ENCODE peak calls at places on chromosome 18, in five cellular contexts. F, B, M, H and G are unnamed samples.
A peak's percentile ranks its signal among the peaks of the same experiment; 100 is the strongest.

GRCh38 chr18:68724021-68724420 is 9.1 kb upstream of the TMX3 start:
- DNase-seq in F (no peak), B (no peak), M (no peak), H (no peak), G (no peak)

GRCh38 chr18:46452820-46453219 is 204.2 kb downstream of the LOXHD1 start:
- DNase-seq in F (no peak), B (no peak), M (no peak), H (no peak), G (no peak)

GRCh38 chr18:69240275-69240674 is 160.4 kb upstream of the DOK6 start:
- DNase-seq in F (no peak), B (no peak), M (no peak), H (no peak), G (no peak)

GRCh38 chr18:64127172-64127571 is 21.7 kb downstream of the LINC00305 start:
- DNase-seq in F (no peak), B (no peak), M (no peak), H (no peak), G (no peak)

GRCh38 chr18:74387362-74387761 is 69.7 kb downstream of the DIPK1C start:
- DNase-seq in F (no peak), B (no peak), M (no peak), H (no peak), G (no peak)

GRCh38 chr18:70491734-70492348 is 203.0 kb downstream of the SOCS6 start:
- DNase-seq in F (peak; percentile 28), B (no peak), M (peak; percentile 83), H (no peak), G (peak; percentile 72)

GRCh38 chr18:12742453-12742852 is 39.6 kb downstream of the PSMG2 start:
- DNase-seq in F (peak; percentile 34), B (no peak), M (no peak), H (no peak), G (no peak)

GRCh38 chr18:13437801-13438506 is 219.4 kb downstream of the LDLRAD4 start:
- DNase-seq in F (no peak), B (no peak), M (no peak), H (no peak), G (peak; percentile 40)

GRCh38 chr18:79511671-79512301 is 116.1 kb downstream of the NFATC1 start:
- DNase-seq in F (no peak), B (no peak), M (peak; percentile 53), H (peak; percentile 18), G (peak; percentile 5)

GRCh38 chr18:24704921-24705620 is 244.6 kb downstream of the HRH4 start:
- DNase-seq in F (no peak), B (no peak), M (no peak), H (no peak), G (no peak)

GRCh38 chr18:3012306-3012919 is 531 bp downstream of the LPIN2 start:
- DNase-seq in F (no peak), B (no peak), M (peak; percentile 70), H (peak; percentile 76), G (peak; percentile 41)

GRCh38 chr18:38751897-38752296 is 1186.3 kb upstream of the CELF4 start:
- DNase-seq in F (no peak), B (no peak), M (no peak), H (no peak), G (no peak)

GRCh38 chr18:3346487-3346886 is 84.6 kb downstream of the MYL12B start:
- DNase-seq in F (no peak), B (no peak), M (no peak), H (no peak), G (no peak)

DNA sequence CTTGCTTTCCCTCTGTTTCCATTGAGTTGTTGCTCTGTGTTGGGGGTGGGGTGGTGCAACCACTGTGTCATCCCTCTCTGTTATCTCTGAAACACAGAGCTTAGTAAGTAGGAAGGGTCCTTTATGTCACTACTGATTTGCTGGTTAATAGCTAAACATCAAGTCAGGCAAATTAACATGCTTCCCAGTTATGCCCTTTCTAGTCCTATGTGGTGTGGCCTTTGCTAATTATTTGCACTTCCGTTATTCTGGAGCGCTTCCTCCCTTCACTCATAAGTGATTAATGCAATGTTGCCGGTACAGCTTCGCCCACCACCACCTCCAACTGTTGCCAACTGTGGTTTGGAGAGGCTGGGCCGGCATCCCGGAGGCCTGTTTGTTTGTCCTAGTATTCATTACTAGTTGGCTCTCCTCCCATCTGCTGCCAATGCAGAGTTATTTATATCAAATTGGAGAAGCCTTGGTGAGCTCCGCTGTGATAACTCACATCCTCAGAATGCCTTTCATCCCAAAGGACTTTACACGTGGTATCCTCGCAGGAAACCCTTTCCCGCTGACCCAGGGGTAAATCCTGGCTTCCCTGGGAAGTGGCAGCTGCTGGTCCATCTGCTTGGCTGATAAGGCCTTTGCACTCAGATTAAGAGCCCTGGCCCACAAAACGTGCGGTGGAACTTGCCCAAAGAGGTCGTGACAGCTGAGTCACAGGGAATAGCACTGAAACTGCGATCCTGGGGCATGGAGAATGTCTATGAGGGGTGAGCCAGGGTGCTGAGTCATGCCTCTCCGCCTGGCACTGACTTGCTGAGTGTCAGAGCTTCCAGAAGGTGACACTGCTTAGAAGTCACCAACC is 72.1 kb upstream of the ZCCHC2 start:
- DNase-seq in F (peak; percentile 74), B (peak; percentile 91), M (no peak), H (peak; percentile 36), G (no peak)
- TF ChIP-seq POLR2A in F (no peak), B (no peak), M (no peak), H (no peak), G (no peak)

GRCh38 chr18:48621815-48622555 is 83.2 kb downstream of the CTIF start:
- DNase-seq in F (no peak), B (no peak), M (no peak), H (no peak), G (no peak)
- H3K4me3 ChIP-seq in F (peak overlapping the region; percentile 8), B (no peak overlapping the region), M (no peak overlapping the region), H (no peak overlapping the region), G (no peak overlapping the region)

GRCh38 chr18:7722955-7723354 is 155.8 kb downstream of the PTPRM start:
- DNase-seq in F (no peak), B (no peak), M (no peak), H (no peak), G (no peak)
- TF ChIP-seq EP300 in F (no peak), B (no peak), M (no peak), H (no peak), G (no peak)

GRCh38 chr18:21703241-21703820 is 1.2 kb downstream of the ABHD3 start:
- DNase-seq in F (peak; percentile 8), B (no peak), M (no peak), H (no peak), G (peak; percentile 71)
- TF ChIP-seq POLR2A in F (no peak), B (no peak), M (no peak), H (no peak), G (no peak)